ENCODE peak calls at places on chromosomes 4 and X, in four cellular contexts. N is H9, T is MM.1S, V is GM12878. E is an unnamed sample.

GRCh38 chr4:6263541-6264540 is 5.8 kb upstream of the WFS1 start:
- DNase-seq in V (no peak), N (peak; percentile 66), T (peak; percentile 68), E (peak; percentile 63)

GRCh38 chr4:52199574-52200338 is 148.7 kb downstream of the SPATA18 start:
- DNase-seq in V (no peak), T (no peak), N (no peak), E (no peak)

GRCh38 chr4:5635826-5636196 is 72.5 kb downstream of the EVC2 start:
- DNase-seq in T (no peak), V (no peak), N (no peak), E (no peak)

GRCh38 chrX:71908387-71908786 is 2.3 kb upstream of the NHSL2 start:
- DNase-seq in V (no peak), T (no peak), N (no peak), E (no peak)

GRCh38 chr4:128682942-128683666 is 126.4 kb upstream of the JADE1 start:
- DNase-seq in N (peak; percentile 63), T (peak; percentile 33), V (no peak), E (peak; percentile 55)

GRCh38 chrX:20378291-20378920 is 111.7 kb upstream of the RPS6KA3 start:
- DNase-seq in N (no peak), V (peak; percentile 12), T (no peak), E (no peak)

GRCh38 chr4:8393593-8394038 is 46.9 kb downstream of the ACOX3 start:
- DNase-seq in T (no peak), V (no peak), N (no peak), E (no peak)

GRCh38 chrX:77527233-77528001 is 80.2 kb downstream of the FGF16 start:
- DNase-seq in T (no peak), V (no peak), N (peak; percentile 44), E (no peak)

GRCh38 chr4:108700358-108700757 is 50.0 kb downstream of the OSTC start:
- DNase-seq in V (no peak), N (no peak), T (no peak), E (no peak)

GRCh38 chr4:7461171-7461570 is 26.4 kb upstream of the PSAPL1 start:
- DNase-seq in T (no peak), N (peak; percentile 46), V (no peak), E (no peak)

GRCh38 chrX:123961268-123962005 is at the start of gene STAG2:
- DNase-seq in V (peak; percentile 21), N (peak; percentile 80), T (peak; percentile 44), E (peak; percentile 86)

GRCh38 chrX:71652405-71652804 is 14.9 kb upstream of the LOC101059915 start:
- DNase-seq in V (no peak), N (no peak), T (peak; percentile 71), E (peak; percentile 85)

GRCh38 chr4:104424368-104424921 is 70.2 kb downstream of the CXXC4 start:
- DNase-seq in T (no peak), N (no peak), V (no peak), E (no peak)

GRCh38 chr4:20825493-20825892 is 125.2 kb downstream of the PACRGL start:
- DNase-seq in V (no peak), T (no peak), N (no peak), E (no peak)

GRCh38 chr4:26323807-26324206 is 3.0 kb downstream of the RBPJ start:
- DNase-seq in N (no peak), T (no peak), V (no peak), E (no peak)

GRCh38 chr4:173494013-173494970 is 35.7 kb downstream of the HAND2 start:
- DNase-seq in T (peak; percentile 83), V (peak; percentile 27), N (peak; percentile 88), E (peak; percentile 79)

GRCh38 chr4:6476893-6477292 is 4.5 kb upstream of the PPP2R2C start:
- DNase-seq in V (no peak), N (peak; percentile 15), T (no peak), E (no peak)

GRCh38 chrX:136725446-136726104 is 55.2 kb downstream of the ARHGEF6 start:
- DNase-seq in T (no peak), N (no peak), V (no peak), E (no peak)

GRCh38 chrX:48919947-48920712 is 1.3 kb upstream of the PIM2 start:
- DNase-seq in T (no peak), V (no peak), N (no peak), E (no peak)

GRCh38 chrX:119374736-119375135 is 24.4 kb upstream of the SLC25A43 start:
- DNase-seq in T (no peak), N (no peak), V (no peak), E (no peak)

GRCh38 chr4:7978489-7978888 is 38.8 kb upstream of the AFAP1 start:
- DNase-seq in N (no peak), T (no peak), V (no peak), E (no peak)

GRCh38 chrX:8374041-8374825 is 90.4 kb upstream of the VCX3B start:
- DNase-seq in V (no peak), T (no peak), N (no peak), E (no peak)

GRCh38 chr4:128521156-128521555 is 233.5 kb upstream of the PGRMC2 start:
- DNase-seq in N (no peak), V (no peak), T (no peak), E (no peak)

GRCh38 chr4:30103455-30103854 is 616.7 kb upstream of the PCDH7 start:
- DNase-seq in T (no peak), V (no peak), N (no peak), E (no peak)

GRCh38 chrX:48165246-48165645 is 31.3 kb downstream of the SSX5 start:
- DNase-seq in V (no peak), T (no peak), N (no peak), E (no peak)

GRCh38 chr4:22764183-22764582 is 71.4 kb downstream of the GBA3 start:
- DNase-seq in T (peak; percentile 63), N (no peak), V (no peak), E (no peak)

GRCh38 chrX:107574054-107574683 is 54.1 kb upstream of the PRPS1 start:
- DNase-seq in N (no peak), V (no peak), T (no peak), E (no peak)

GRCh38 chrX:39971760-39972159 is 126.0 kb downstream of the BCOR start:
- DNase-seq in N (no peak), V (no peak), T (no peak), E (no peak)

GRCh38 chr4:17576932-17577659 is at the start of gene LAP3:
- DNase-seq in V (peak; percentile 91), N (peak; percentile 96), T (peak; percentile 97), E (peak; percentile 98)

GRCh38 chr4:1418494-1419285 is 12.4 kb upstream of the NKX1-1 start:
- DNase-seq in T (no peak), V (no peak), N (no peak), E (no peak)

GRCh38 chrX:97389761-97390192 is 506.1 kb downstream of the RPA4 start:
- DNase-seq in N (no peak), V (no peak), T (no peak), E (no peak)

GRCh38 chrX:39813631-39814246 is 284.0 kb downstream of the BCOR start:
- DNase-seq in T (no peak), V (no peak), N (no peak), E (no peak)

GRCh38 chr4:133102612-133103409 is 46.3 kb upstream of the PCDH10 start:
- DNase-seq in T (no peak), V (no peak), N (no peak), E (no peak)
- H2AFZ ChIP-seq in T (no peak overlapping the region), V (no peak overlapping the region), N (no peak overlapping the region), E (peak overlapping the region; percentile 68)

DNA sequence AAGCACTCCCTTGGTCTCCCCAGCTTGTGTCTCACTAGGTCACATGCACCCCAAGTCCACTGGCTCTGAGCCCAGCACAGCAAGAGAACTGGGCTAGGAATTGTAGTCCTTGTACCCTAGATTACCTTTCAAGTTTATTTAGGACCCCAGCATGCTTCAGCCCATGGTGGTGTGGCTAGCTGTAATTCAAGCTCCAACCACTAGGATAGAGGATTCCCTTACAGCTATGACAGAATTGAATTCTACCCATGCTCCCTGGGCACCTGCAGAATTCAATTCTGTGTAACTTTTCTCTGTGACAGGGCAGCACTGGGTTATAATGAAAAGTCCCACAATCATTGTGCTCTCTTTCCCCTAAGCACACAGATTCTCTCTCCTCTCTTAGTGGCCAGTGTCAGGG is 253.8 kb upstream of the DMD start:
- DNase-seq in N (no peak), T (no peak), V (no peak), E (peak; percentile 41)
- H2AFZ ChIP-seq in N (no peak overlapping the region), T (no peak overlapping the region), V (no peak overlapping the region), E (no peak overlapping the region)

GRCh38 chr4:95640337-95640736 is 91.6 kb upstream of the UNC5C start:
- DNase-seq in T (no peak), N (no peak), V (no peak), E (no peak)
- H2AFZ ChIP-seq in T (no peak overlapping the region), N (no peak overlapping the region), V (no peak overlapping the region), E (no peak overlapping the region)

GRCh38 chr4:31692407-31692940 is 972.3 kb downstream of the PCDH7 start:
- DNase-seq in N (no peak), T (peak; percentile 8), V (no peak), E (peak; percentile 39)
- H2AFZ ChIP-seq in N (no peak overlapping the region), T (no peak overlapping the region), V (no peak overlapping the region), E (no peak overlapping the region)

GRCh38 chr4:55849724-55850123 is 3.7 kb upstream of the EXOC1 start:
- DNase-seq in V (no peak), N (peak; percentile 42), T (no peak), E (no peak)
- H2AFZ ChIP-seq in V (no peak overlapping the region), N (no peak overlapping the region), T (no peak overlapping the region), E (no peak overlapping the region)

GRCh38 chr4:77076889-77077635 is 1.3 kb upstream of the CCNI start:
- DNase-seq in T (no peak), N (no peak), V (no peak), E (no peak)
- H2AFZ ChIP-seq in T (peak overlapping the region; percentile 76), N (no peak overlapping the region), V (peak overlapping the region; percentile 100), E (no peak overlapping the region)

DNA sequence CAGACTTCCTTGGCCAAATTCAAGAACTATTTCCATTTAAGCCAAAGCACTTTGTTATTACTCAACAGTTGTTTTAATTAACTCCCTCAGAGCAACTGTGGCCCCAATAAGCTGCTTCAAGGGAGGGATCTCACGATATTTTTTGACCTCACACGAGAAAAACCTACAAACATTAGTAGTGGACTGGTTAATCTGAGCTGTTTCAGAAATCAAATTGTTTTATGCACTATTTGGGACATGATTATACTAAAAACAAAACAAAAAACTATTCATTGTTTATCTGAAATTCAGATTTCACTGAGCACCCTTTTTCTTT is 74.3 kb downstream of the DCHS2 start:
- DNase-seq in V (no peak), T (no peak), N (no peak), E (no peak)
- H2AFZ ChIP-seq in V (peak overlapping the region; percentile 55), T (peak overlapping the region; percentile 31), N (no peak overlapping the region), E (no peak overlapping the region)

GRCh38 chr4:121951570-121952110 is at the start of gene TRPC3:
- DNase-seq in N (peak; percentile 45), T (no peak), V (no peak), E (no peak)
- H2AFZ ChIP-seq in N (no peak within 1 kb of the TSS), T (peak within 1 kb of the TSS; percentile 95), V (peak within 1 kb of the TSS; percentile 54), E (no peak within 1 kb of the TSS)